ENCODE peak calls at places on chromosome 5, in four cellular contexts. X is CD8-positive, alpha-beta T cell; V is stomach; F is right cardiac atrium. C is an unnamed sample. For H3K4me1 and H3K9me3, the result is how much of the 10 kb centered on the place peaks cover.

GRCh38 chr5:149048806-149049205 is 14.1 kb downstream of the SH3TC2 start:
- DNase-seq in F (no peak), X (no peak), V (no peak), C (no peak)

GRCh38 chr5:111548312-111548930 is 36.1 kb upstream of the STARD4 start:
- DNase-seq in V (no peak), X (no peak), F (no peak), C (no peak)

GRCh38 chr5:157241483-157241882 is 24.4 kb upstream of the CYFIP2 start:
- DNase-seq in F (no peak), X (no peak), V (no peak), C (no peak)

GRCh38 chr5:177133845-177134652 is 476 bp downstream of the NSD1 start:
- DNase-seq in X (peak), V (peak), F (peak), C (peak)

GRCh38 chr5:56080375-56081052 is 85.8 kb upstream of the IL6ST start:
- DNase-seq in V (no peak), X (no peak), F (no peak), C (no peak)

GRCh38 chr5:33841829-33842228 is 50.0 kb downstream of the ADAMTS12 start:
- DNase-seq in F (no peak), X (no peak), V (no peak), C (no peak)

GRCh38 chr5:112738180-112738560 is 485 bp downstream of the APC start:
- DNase-seq in X (no peak), V (no peak), F (no peak), C (no peak)

GRCh38 chr5:34452170-34452828 is 203.8 kb upstream of the RAI14 start:
- DNase-seq in V (no peak), X (no peak), F (no peak), C (no peak)

GRCh38 chr5:139646912-139647391 is 1.2 kb upstream of the CXXC5 start:
- DNase-seq in V (no peak), X (no peak), F (peak), C (no peak)

GRCh38 chr5:139649082-139649991 is 1.2 kb downstream of the CXXC5 start:
- DNase-seq in X (no peak), V (no peak), F (peak), C (no peak)

GRCh38 chr5:139647406-139648204 is 544 bp upstream of the CXXC5 start:
- DNase-seq in F (peak), X (no peak), V (no peak), C (no peak)

GRCh38 chr5:139650031-139650688 is 2.0 kb downstream of the CXXC5 start:
- DNase-seq in V (peak), X (peak), F (peak), C (no peak)

DNA sequence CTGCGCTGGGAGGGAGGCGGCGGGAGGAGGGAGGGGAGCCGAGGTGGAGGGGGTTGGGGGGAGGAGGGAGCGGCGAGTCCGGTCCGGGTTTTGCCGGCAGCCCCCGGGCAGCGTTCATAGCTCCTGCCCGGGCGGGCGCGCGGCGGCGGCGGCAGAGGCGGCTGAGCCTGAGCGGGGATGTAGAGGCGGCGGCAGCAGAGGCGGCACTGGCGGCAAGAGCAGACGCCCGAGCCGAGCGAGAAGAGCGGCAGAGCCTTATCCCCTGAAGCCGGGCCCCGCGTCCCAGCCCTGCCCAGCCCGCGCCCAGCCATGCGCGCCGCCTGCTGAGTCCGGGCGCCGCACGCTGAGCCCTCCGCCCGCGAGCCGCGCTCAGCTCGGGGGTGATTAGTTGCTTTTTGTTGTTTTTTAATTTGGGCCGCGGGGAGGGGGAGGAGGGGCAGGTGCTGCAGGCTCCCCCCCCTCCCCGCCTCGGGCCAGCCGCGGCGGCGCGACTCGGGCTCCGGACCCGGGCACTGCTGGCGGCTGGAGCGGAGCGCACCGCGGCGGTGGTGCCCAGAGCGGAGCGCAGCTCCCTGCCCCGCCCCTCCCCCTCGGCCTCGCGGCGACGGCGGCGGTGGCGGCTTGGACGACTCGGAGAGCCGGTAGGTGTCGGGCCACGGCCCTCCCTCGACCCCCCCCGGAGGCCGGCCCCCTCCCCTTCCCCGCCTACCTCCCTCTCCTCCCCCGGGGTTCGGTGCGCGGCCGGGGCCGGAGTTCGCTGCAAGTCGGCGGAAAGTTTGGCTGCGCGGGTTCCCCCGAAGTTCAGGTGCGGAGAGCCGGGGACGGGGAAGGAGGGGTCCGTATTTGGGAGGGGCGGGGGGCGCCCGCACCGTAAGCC is at the start of gene CXXC5:
- DNase-seq in X (peak), F (peak), V (peak), C (no peak)
- H3K4me1 ChIP-seq in X (half or more), F (under half), V (half or more), C (under half)

GRCh38 chr5:27475063-27475462 is 436.7 kb upstream of the CDH9 start:
- DNase-seq in F (no peak), V (no peak), X (no peak), C (no peak)
- H3K9me3 ChIP-seq in F (under half), V (under half), X (under half), C (under half)

GRCh38 chr5:139707445-139708003 is 59.4 kb downstream of the CXXC5 start:
- DNase-seq in V (no peak), X (no peak), F (no peak), C (no peak)

GRCh38 chr5:139709587-139710369 is 61.6 kb downstream of the CXXC5 start:
- DNase-seq in V (no peak), F (peak), X (peak), C (no peak)

GRCh38 chr5:139710370-139711066 is 62.4 kb downstream of the CXXC5 start:
- DNase-seq in V (peak), X (peak), F (peak), C (peak)

GRCh38 chr5:139708434-139708849 is 60.3 kb downstream of the CXXC5 start:
- DNase-seq in X (no peak), V (no peak), F (no peak), C (no peak)

DNA sequence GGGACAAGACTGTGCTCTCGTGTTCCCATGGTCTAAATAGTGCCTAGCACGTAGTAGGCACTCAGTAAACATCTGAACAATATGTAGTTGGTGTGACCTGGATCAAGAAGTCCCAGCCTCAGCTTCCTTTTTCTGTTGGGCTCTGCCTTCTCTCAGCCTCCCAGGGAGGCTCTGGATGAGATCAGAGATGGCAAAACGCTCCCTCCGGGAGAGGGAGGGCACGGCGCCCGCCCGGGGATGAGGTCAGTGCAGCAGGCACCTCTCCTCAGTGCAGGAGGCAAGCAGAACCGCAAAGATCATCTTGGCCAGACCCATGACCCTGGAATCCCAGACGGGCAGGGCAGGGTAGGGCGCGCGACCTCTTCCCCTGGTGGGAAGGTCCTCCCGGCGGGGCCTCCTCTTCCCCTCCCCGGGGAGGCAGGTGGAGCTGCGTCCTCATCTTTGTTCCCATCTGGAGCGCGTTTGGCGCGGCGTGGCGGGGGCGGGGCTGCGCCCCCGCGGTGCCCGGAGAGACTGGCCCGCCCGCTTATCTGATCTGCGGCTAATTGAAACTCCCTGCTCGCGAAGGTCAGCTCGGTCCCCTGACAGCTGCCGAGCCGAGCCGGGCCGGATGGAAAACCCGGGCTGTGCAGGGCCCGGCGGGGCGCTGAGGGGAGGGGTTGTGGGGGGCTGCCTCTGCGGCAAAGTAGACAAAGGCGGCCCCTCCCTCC is 60.9 kb downstream of the CXXC5 start:
- DNase-seq in X (no peak), V (peak), F (peak), C (no peak)
- H3K4me3 ChIP-seq in X (peak), V (peak), F (peak), C (no peak)

GRCh38 chr5:16800477-16800876 is 135.6 kb downstream of the MYO10 start:
- DNase-seq in F (no peak), X (no peak), V (no peak), C (no peak)
- H3K4me1 ChIP-seq in F (under half), X (under half), V (under half), C (under half)

GRCh38 chr5:30287890-30288289 is 905.6 kb upstream of the CDH6 start:
- DNase-seq in V (no peak), F (no peak), X (no peak), C (no peak)
- H3K9me3 ChIP-seq in V (under half), F (under half), X (under half), C (under half)

GRCh38 chr5:151123897-151124751 is 33.5 kb downstream of the ANXA6 start:
- DNase-seq in V (peak), X (peak), F (peak), C (no peak)
- H3K4me3 ChIP-seq in V (no peak), X (no peak), F (no peak), C (no peak)

GRCh38 chr5:145941096-145941676 is 4.8 kb downstream of the SH3RF2 start:
- DNase-seq in X (no peak), V (peak), F (no peak), C (no peak)

GRCh38 chr5:145937432-145938250 is 1.3 kb downstream of the SH3RF2 start:
- DNase-seq in F (peak), X (no peak), V (peak), C (no peak)

GRCh38 chr5:145941677-145942130 is 5.3 kb downstream of the SH3RF2 start:
- DNase-seq in V (no peak), X (no peak), F (no peak), C (no peak)

GRCh38 chr5:145938699-145939531 is 2.5 kb downstream of the SH3RF2 start:
- DNase-seq in F (no peak), X (no peak), V (no peak), C (no peak)

GRCh38 chr5:145939532-145940065 is 3.2 kb downstream of the SH3RF2 start:
- DNase-seq in V (no peak), F (no peak), X (no peak), C (no peak)
- H3K4me1 ChIP-seq in V (half or more), F (under half), X (under half), C (under half)

GRCh38 chr5:178772351-178772750 is 41.9 kb upstream of the ZNF354A start:
- DNase-seq in V (no peak), F (no peak), X (no peak), C (no peak)

GRCh38 chr5:178769617-178770290 is 39.3 kb upstream of the ZNF354A start:
- DNase-seq in F (no peak), V (peak), X (no peak), C (no peak)

GRCh38 chr5:178766936-178767912 is 36.8 kb upstream of the ZNF354A start:
- DNase-seq in F (no peak), X (no peak), V (peak), C (no peak)

GRCh38 chr5:178768371-178769260 is 38.2 kb upstream of the ZNF354A start:
- DNase-seq in X (no peak), V (peak), F (no peak), C (no peak)

DNA sequence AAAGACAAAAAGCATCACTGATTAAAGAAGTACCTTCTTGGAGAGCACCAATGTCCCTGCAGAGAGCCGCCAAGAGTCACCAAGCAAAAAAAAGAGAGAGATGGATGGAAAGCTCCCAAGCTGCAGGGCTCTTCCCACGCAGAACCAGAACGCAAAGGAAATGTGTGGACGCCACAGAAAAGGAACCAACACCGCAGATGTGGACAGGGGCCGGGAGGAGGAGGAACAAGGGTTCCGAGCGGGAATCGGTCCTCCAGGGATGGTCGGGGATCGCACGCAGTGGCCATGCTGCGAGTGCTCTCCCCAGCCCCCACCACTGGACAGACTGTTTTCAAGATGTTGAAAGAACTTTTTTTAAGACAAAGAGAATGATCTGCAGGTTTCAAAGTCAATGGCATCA is 40.2 kb upstream of the ZNF354A start:
- DNase-seq in F (no peak), X (no peak), V (no peak), C (no peak)
- H3K9me3 ChIP-seq in F (under half), X (under half), V (under half), C (under half)